ENCODE peak calls at places on chromosomes 11 and 22, in eight cellular contexts. C is A549, W is upper lobe of right lung, H is GM23248, P is IMR-90, D is mammary epithelial cell, I is left ventricle myocardium inferior, F is esophagus squamous epithelium. R is an unnamed sample.

GRCh38 chr11:59158206-59159068 is 13.5 kb upstream of the DTX4 start:
- DNase-seq in C (peak; percentile 74), W (no peak), H (peak; percentile 79), P (peak; percentile 75), D (peak; percentile 52), I (peak; percentile 18), F (no peak), R (no peak)

GRCh38 chr22:49014227-49015201 is 813.2 kb downstream of the BRD1 start:
- DNase-seq in C (no peak), W (peak; percentile 56), H (no peak), P (no peak), D (no peak), I (no peak), F (no peak), R (peak; percentile 38)

GRCh38 chr11:33722579-33723234 is 13.5 kb downstream of the CD59 start:
- DNase-seq in C (peak; percentile 58), W (no peak), H (peak; percentile 95), P (peak; percentile 80), D (peak; percentile 88), I (no peak), F (no peak), R (no peak)

GRCh38 chr11:9533736-9534473 is 39.6 kb upstream of the WEE1 start:
- DNase-seq in C (no peak), W (no peak), H (no peak), P (no peak), D (no peak), I (no peak), F (no peak), R (no peak)

GRCh38 chr11:4626207-4627105 is 10.8 kb upstream of the OR51D1 start:
- DNase-seq in C (peak; percentile 78), W (no peak), H (peak; percentile 69), P (peak; percentile 79), D (peak; percentile 63), I (no peak), F (no peak), R (no peak)

GRCh38 chr11:31819533-31820437 is 8.7 kb upstream of the PAX6 start:
- DNase-seq in C (no peak), W (no peak), H (no peak), P (no peak), D (no peak), I (no peak), F (no peak), R (no peak)

GRCh38 chr11:64844330-64845124 is at the start of gene CDC42BPG:
- DNase-seq in C (peak; percentile 68), W (peak; percentile 94), H (peak; percentile 87), P (peak; percentile 46), D (peak; percentile 87), I (peak; percentile 64), F (no peak), R (peak; percentile 89)

GRCh38 chr11:69439127-69439526 is 42.3 kb upstream of the LINC01488 start:
- DNase-seq in C (no peak), W (no peak), H (no peak), P (no peak), D (no peak), I (no peak), F (no peak), R (peak; percentile 26)

GRCh38 chr11:74000307-74000630 is 8.6 kb downstream of the UCP3 start:
- DNase-seq in C (no peak), W (no peak), H (no peak), P (no peak), D (no peak), I (no peak), F (no peak), R (no peak)

GRCh38 chr11:63919267-63920125 is 2.5 kb upstream of the RCOR2 start:
- DNase-seq in C (no peak), W (no peak), H (peak; percentile 53), P (no peak), D (no peak), I (peak; percentile 76), F (no peak), R (no peak)

GRCh38 chr11:122895591-122895990 is 13.0 kb downstream of the JHY start:
- DNase-seq in C (no peak), W (no peak), H (no peak), P (no peak), D (no peak), I (no peak), F (no peak), R (no peak)

GRCh38 chr11:2998073-2998850 is 6.1 kb upstream of the NAP1L4 start:
- DNase-seq in C (no peak), W (no peak), H (no peak), P (no peak), D (no peak), I (no peak), F (no peak), R (no peak)

GRCh38 chr11:31870609-31871309 is 59.6 kb upstream of the PAX6 start:
- DNase-seq in C (peak; percentile 48), W (no peak), H (peak; percentile 50), P (peak; percentile 33), D (peak; percentile 23), I (peak; percentile 19), F (no peak), R (peak; percentile 47)

GRCh38 chr11:130827697-130828377 is 88.4 kb downstream of the SNX19 start:
- DNase-seq in C (peak; percentile 80), W (no peak), H (peak; percentile 95), P (peak; percentile 82), D (peak; percentile 73), I (peak; percentile 65), F (no peak), R (no peak)

GRCh38 chr11:78008174-78008573 is 13.7 kb upstream of the INTS4 start:
- DNase-seq in C (no peak), W (no peak), H (no peak), P (no peak), D (no peak), I (no peak), F (no peak), R (no peak)

GRCh38 chr11:132142102-132142501 is 771.7 kb downstream of the NTM start:
- DNase-seq in C (no peak), W (no peak), H (no peak), P (no peak), D (peak; percentile 85), I (no peak), F (no peak), R (no peak)

GRCh38 chr11:12526789-12527188 is 147.4 kb upstream of the TEAD1 start:
- DNase-seq in C (no peak), W (no peak), H (peak; percentile 83), P (peak; percentile 82), D (no peak), I (no peak), F (no peak), R (no peak)

GRCh38 chr11:108324587-108324986 is 101.7 kb downstream of the ATM start:
- DNase-seq in C (no peak), W (no peak), H (peak; percentile 57), P (peak; percentile 57), D (peak; percentile 5), I (no peak), F (no peak), R (no peak)

GRCh38 chr11:108319541-108320145 is 96.8 kb downstream of the ATM start:
- DNase-seq in C (no peak), W (no peak), H (peak; percentile 43), P (peak; percentile 56), D (peak; percentile 60), I (no peak), F (no peak), R (no peak)

DNA sequence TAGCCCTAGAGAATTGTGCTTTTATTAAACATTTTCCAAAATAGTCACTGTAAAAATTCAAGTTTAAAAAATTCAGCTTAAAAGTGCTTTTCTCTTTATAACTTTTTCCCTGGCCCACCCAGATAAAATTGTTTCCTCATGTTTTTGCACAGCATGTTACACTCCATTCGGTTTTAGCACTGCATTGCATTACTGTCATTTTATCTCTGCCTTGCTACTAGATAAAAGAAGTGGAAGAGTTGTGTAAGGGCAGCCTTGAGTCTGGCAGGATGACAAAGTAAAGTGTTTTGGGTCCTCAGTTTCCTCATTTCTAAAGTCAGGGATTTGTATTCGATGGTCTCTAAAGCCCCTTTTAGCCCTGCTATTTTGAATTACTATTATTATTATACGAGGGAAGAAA is 99.8 kb downstream of the ATM start:
- DNase-seq in C (no peak), W (no peak), H (no peak), P (no peak), D (no peak), I (no peak), F (no peak), R (no peak)
- H3K27ac ChIP-seq in C (no peak overlapping the region), W (no peak overlapping the region), H (no peak overlapping the region), P (peak overlapping the region; percentile 19), D (no peak overlapping the region), I (no peak overlapping the region), F (no peak overlapping the region), R (no peak overlapping the region)

DNA sequence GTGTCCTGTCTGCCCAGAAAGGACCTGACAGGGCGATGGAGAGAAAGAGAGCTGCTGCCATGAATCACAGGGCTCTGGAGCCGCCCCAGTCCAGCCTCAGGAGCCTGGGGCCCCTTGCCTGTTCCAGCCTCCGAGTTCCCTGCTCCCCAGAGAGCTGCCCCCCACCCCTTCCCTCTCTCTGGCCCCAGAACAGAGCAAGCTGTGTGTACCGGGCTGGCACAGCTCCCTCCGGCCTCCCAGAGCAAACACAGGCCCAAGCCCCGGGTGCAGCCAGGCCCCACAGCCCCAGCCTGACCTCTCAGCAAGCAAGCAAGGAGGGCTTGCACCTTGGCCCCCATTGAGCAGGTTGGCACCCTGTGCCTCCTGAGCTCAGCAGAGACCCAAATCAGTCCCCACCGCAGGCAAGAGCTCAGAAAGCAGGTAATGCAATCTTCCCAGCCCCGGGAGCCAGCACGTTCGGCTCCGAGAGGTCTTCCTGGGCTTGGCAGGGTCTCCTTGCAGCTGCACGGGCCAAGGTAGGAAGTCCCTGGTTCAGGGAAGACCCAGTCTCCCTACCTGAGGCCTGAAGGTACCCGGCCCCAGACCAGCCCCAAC is 1.4 kb downstream of the PACSIN3 start:
- DNase-seq in C (no peak), W (no peak), H (no peak), P (no peak), D (no peak), I (peak; percentile 44), F (no peak), R (no peak)
- H3K4me3 ChIP-seq in C (peak overlapping the region; percentile 72), W (peak overlapping the region; percentile 77), H (peak overlapping the region; percentile 63), P (peak overlapping the region; percentile 94), D (peak overlapping the region; percentile 46), I (peak overlapping the region; percentile 76), F (peak overlapping the region; percentile 78), R (peak overlapping the region; percentile 76)

DNA sequence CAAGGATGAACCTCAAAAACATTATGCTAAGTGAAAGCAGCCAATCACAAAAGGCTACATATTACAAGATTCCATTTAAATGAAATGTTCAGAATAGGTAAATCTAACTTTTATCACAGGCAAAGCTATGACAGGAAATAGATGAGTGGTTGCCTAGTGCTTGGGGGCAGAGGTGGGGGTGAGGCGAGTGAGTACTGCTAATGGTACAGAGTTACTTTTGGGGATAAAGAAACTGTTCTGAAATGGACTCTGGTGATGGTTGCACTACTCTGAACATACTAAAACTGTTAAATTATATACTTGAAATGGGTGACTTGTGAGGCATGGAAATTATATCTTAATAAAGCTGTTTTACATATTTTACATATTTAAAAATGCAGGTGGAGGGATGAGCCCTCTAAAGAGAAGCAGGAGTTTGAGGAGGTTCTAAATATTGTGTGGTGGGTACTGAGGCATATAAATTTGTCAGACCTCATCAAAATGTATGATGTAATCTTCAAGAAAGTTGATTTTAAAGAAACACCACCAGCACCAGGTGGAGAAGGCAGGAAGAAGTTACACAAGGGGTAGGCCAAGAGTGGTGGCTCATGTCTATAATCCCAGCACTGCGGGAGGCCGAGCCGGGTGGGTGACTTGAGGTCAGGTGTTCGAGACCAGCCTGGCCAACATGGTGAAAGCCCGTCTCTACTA is 3.6 kb downstream of the SLC43A1 start:
- DNase-seq in C (no peak), W (no peak), H (no peak), P (no peak), D (no peak), I (no peak), F (no peak), R (no peak)
- H3K27ac ChIP-seq in C (no peak overlapping the region), W (no peak overlapping the region), H (no peak overlapping the region), P (no peak overlapping the region), D (no peak overlapping the region), I (no peak overlapping the region), F (no peak overlapping the region), R (no peak overlapping the region)

GRCh38 chr11:113514856-113515255 is 39.7 kb upstream of the DRD2 start:
- DNase-seq in C (no peak), W (no peak), H (no peak), P (no peak), D (peak; percentile 68), I (no peak), F (no peak), R (no peak)
- H3K4me3 ChIP-seq in C (no peak overlapping the region), W (no peak overlapping the region), H (no peak overlapping the region), P (no peak overlapping the region), D (no peak overlapping the region), I (no peak overlapping the region), F (no peak overlapping the region), R (no peak overlapping the region)

R was measured in lower lobe of right lung.